ENCODE peak calls at places on chromosomes 2 and 18, in eight cellular contexts. O is ovary, N is adrenal gland, L is A549, D is H1, G is HCT116, W is stomach, Z is transverse colon. Y is an unnamed sample.
A peak's percentile ranks its signal among the peaks of the same experiment; 100 is the strongest.

GRCh38 chr2:40360652-40361051 is 91.2 kb downstream of the SLC8A1 start:
- DNase-seq in O (no peak), N (peak; percentile 51), L (no peak), D (no peak), G (no peak), W (no peak), Z (no peak), Y (no peak)

GRCh38 chr2:205802069-205802468 is 119.8 kb downstream of the NRP2 start:
- DNase-seq in O (no peak), N (no peak), L (no peak), D (no peak), G (no peak), W (no peak), Z (no peak), Y (no peak)

GRCh38 chr2:179049203-179049545 is 763 bp downstream of the CCDC141 start:
- DNase-seq in O (no peak), N (no peak), L (no peak), D (no peak), G (no peak), W (no peak), Z (no peak), Y (no peak)

GRCh38 chr18:25795178-25795577 is 295.2 kb downstream of the SS18 start:
- DNase-seq in O (no peak), N (no peak), L (no peak), D (no peak), G (no peak), W (no peak), Z (no peak), Y (no peak)

GRCh38 chr2:175880-176800 is 87.7 kb downstream of the SH3YL1 start:
- DNase-seq in O (peak; percentile 37), N (peak; percentile 89), L (no peak), D (no peak), G (no peak), W (no peak), Z (no peak), Y (no peak)

GRCh38 chr2:179622635-179623034 is 238.8 kb downstream of the ZNF385B start:
- DNase-seq in O (no peak), N (peak; percentile 13), L (no peak), D (no peak), G (no peak), W (no peak), Z (no peak), Y (no peak)

GRCh38 chr2:196170202-196170680 is 1.1 kb downstream of the STK17B start:
- DNase-seq in O (no peak), N (no peak), L (peak; percentile 10), D (no peak), G (no peak), W (peak; percentile 65), Z (peak; percentile 56), Y (no peak)

GRCh38 chr2:44999540-44999939 is 9.7 kb downstream of the SIX2 start:
- DNase-seq in O (no peak), N (no peak), L (no peak), D (no peak), G (no peak), W (no peak), Z (no peak), Y (no peak)

GRCh38 chr18:74351354-74351753 is 35.7 kb downstream of the C18orf63 start:
- DNase-seq in O (no peak), N (peak; percentile 10), L (no peak), D (no peak), G (no peak), W (no peak), Z (no peak), Y (peak; percentile 23)

DNA sequence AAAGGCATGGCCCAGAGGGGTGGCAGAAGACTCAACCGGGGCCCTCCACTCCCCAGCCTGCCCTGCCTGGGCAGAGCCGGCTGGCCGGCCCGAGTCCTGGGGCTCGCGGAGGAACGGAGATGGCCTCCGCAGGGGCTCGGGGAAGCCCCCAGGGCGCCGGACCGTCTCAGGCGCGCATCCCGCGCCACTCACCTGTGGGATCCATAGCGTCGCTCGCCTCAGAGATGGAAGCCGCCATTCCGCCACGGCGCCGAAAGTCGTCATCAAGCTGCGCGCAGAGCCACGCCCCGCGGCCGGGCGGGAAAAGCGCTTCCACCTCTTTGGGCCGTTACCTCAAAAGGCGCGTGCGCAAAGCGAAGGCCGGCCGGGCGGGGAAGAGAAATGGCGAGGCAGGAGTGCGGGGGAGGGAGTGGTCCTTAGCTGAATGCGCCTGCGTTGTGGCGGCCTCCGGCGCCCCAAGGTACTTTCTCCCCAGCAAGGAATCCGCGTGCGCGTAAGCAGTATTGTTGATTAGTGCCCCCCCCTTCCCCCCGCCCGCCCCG is at the start of gene SMPD4:
- DNase-seq in O (peak; percentile 98), N (peak; percentile 98), L (peak; percentile 43), D (peak; percentile 70), G (peak; percentile 90), W (peak; percentile 98), Z (peak; percentile 98), Y (peak; percentile 97)
- TF ChIP-seq POLR2A in O (peak; percentile 26), N (peak; percentile 42), L (peak; percentile 54), D (peak; percentile 67), G (no peak), W (no peak), Z (peak; percentile 55), Y (peak; percentile 30)

GRCh38 chr2:232276739-232277313 is 101.7 kb upstream of the ALPP start:
- DNase-seq in O (no peak), N (no peak), L (no peak), D (peak; percentile 5), G (no peak), W (no peak), Z (no peak), Y (no peak)
- TF ChIP-seq CTCF in O (no peak), N (no peak), L (no peak), D (no peak), G (no peak), W (no peak), Z (no peak), Y (no peak)

GRCh38 chr2:219483451-219484342 is 15.0 kb upstream of the GMPPA start:
- DNase-seq in O (no peak), N (no peak), L (no peak), D (no peak), G (no peak), W (no peak), Z (no peak), Y (no peak)

GRCh38 chr2:219486424-219486959 is 12.2 kb upstream of the GMPPA start:
- DNase-seq in O (no peak), N (no peak), L (no peak), D (no peak), G (no peak), W (no peak), Z (no peak), Y (no peak)

GRCh38 chr2:219485201-219485580 is 13.5 kb upstream of the GMPPA start:
- DNase-seq in O (no peak), N (no peak), L (no peak), D (no peak), G (no peak), W (no peak), Z (no peak), Y (no peak)

GRCh38 chr2:219482674-219483405 is 15.9 kb upstream of the GMPPA start:
- DNase-seq in O (no peak), N (no peak), L (no peak), D (no peak), G (no peak), W (no peak), Z (no peak), Y (no peak)

DNA sequence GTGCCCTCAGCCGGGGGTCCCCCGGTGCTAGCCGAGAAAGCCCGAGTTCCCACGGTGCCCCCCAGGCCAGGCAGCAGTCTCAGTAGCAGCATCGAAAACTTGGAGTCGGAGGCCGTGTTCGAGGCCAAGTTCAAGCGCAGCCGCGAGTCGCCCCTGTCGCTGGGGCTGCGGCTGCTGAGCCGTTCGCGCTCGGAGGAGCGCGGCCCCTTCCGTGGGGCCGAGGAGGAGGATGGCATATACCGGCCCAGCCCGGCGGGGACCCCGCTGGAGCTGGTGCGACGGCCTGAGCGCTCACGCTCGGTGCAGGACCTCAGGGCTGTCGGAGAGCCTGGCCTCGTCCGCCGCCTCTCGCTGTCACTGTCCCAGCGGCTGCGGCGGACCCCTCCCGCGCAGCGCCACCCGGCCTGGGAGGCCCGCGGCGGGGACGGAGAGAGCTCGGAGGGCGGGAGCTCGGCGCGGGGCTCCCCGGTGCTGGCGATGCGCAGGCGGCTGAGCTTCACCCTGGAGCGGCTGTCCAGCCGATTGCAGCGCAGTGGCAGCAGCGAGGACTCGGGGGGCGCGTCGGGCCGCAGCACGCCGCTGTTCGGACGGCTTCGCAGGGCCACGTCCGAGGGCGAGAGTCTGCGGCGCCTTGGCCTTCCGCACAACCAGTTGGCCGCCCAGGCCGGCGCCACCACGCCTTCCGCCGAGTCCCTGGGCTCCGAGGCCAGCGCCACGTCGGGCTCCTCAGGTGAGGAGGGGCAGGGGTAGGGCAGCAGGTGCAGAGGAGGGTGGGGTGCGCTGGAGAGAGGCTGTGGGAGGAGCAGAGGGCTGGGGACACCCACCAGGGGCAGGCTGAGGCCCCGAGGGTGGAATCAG is 14.1 kb upstream of the GMPPA start:
- DNase-seq in O (no peak), N (no peak), L (no peak), D (no peak), G (no peak), W (no peak), Z (no peak), Y (no peak)
- H3K4me1 ChIP-seq in O (peaks cover 1% of the 10 kb centered on the region), N (peaks cover 4% of the 10 kb centered on the region), L (no peaks in the 10 kb centered on the region), D (peaks cover 6% of the 10 kb centered on the region), G (no peaks in the 10 kb centered on the region), W (peaks cover 20% of the 10 kb centered on the region), Z (no peaks in the 10 kb centered on the region), Y (no peaks in the 10 kb centered on the region)

DNA sequence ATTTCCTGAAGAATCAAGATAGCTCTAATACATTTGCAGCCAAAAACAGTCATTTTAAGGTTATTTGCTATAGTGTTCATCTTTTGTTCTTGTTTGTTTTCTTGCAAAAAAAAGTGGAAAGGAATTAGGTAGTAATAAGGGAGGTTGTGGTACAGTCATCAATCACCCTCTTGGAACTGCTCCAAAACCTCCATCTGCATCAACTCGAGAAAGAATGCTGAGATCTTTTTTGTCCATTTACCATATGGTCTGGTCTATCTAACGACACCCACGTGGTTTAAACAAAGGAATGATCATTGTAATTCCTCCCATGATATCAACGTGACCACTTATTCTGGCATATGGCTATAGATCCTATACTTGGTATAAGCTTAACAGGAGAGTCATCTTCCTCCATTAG is 1025.2 kb upstream of the NXPH2 start:
- DNase-seq in O (no peak), N (no peak), L (no peak), D (no peak), G (no peak), W (no peak), Z (no peak), Y (no peak)
- TF ChIP-seq POLR2A in O (no peak), N (no peak), L (no peak), D (no peak), G (no peak), W (no peak), Z (no peak), Y (no peak)

GRCh38 chr2:111692311-111692710 is 191.7 kb downstream of the ANAPC1 start:
- DNase-seq in O (no peak), N (no peak), L (no peak), D (no peak), G (no peak), W (no peak), Z (no peak), Y (no peak)
- TF ChIP-seq CTCF in O (no peak), N (no peak), L (no peak), D (no peak), G (peak; percentile 14), W (no peak), Z (no peak), Y (no peak)

GRCh38 chr18:8893221-8893620 is 187.9 kb downstream of the MTCL1 start:
- DNase-seq in O (no peak), N (no peak), L (no peak), D (no peak), G (no peak), W (no peak), Z (no peak), Y (no peak)
- H3K4me1 ChIP-seq in O (no peaks in the 10 kb centered on the region), N (no peaks in the 10 kb centered on the region), L (peaks cover 28% of the 10 kb centered on the region), D (peaks cover 4% of the 10 kb centered on the region), G (peaks cover 32% of the 10 kb centered on the region), W (no peaks in the 10 kb centered on the region), Z (no peaks in the 10 kb centered on the region), Y (no peaks in the 10 kb centered on the region)

GRCh38 chr2:64652231-64653173 is 1.2 kb downstream of the SERTAD2 start:
- DNase-seq in O (peak; percentile 62), N (peak; percentile 60), L (peak; percentile 51), D (no peak), G (no peak), W (no peak), Z (peak; percentile 59), Y (peak; percentile 78)
- TF ChIP-seq POLR2A in O (peak; percentile 38), N (no peak), L (no peak), D (no peak), G (no peak), W (no peak), Z (peak; percentile 15), Y (peak; percentile 47)